ENCODE peak calls at places on chromosomes 5 and 9, in nine cellular contexts. One of them, this sample, is unnamed.

GRCh38 chr5:54470191-54470590 is 14.7 kb downstream of the HSPB3 start:
- DNase-seq in fibroblast of pulmonary artery: peak; percentile 25
- DNase-seq in choroid plexus epithelial cell: peak; percentile 66
- DNase-seq in neuronal stem cell: no peak
- DNase-seq in stimulated activated CD4-positive, alpha-beta T cell treated with anti-CD3 and anti-CD28 coated beads, Interleukin-2, amount 100 ng/mL, for 48 hours: no peak
- DNase-seq in A673: no peak
- DNase-seq in substantia nigra: no peak
- DNase-seq in activated CD4-positive, alpha-beta T cell treated with anti-CD3 and anti-CD28 coated beads, Interleukin-2, amount 50 U/mL, for 1 hour: no peak
- DNase-seq in head of caudate nucleus: no peak
- DNase-seq in this sample: no peak

GRCh38 chr9:124040935-124041816 is 29.6 kb downstream of the LHX2 start:
- DNase-seq in head of caudate nucleus: peak; percentile 43
- DNase-seq in fibroblast of pulmonary artery: no peak
- DNase-seq in neuronal stem cell: no peak
- DNase-seq in activated CD4-positive, alpha-beta T cell treated with anti-CD3 and anti-CD28 coated beads, Interleukin-2, amount 50 U/mL, for 1 hour: peak; percentile 18
- DNase-seq in stimulated activated CD4-positive, alpha-beta T cell treated with anti-CD3 and anti-CD28 coated beads, Interleukin-2, amount 100 ng/mL, for 48 hours: no peak
- DNase-seq in A673: no peak
- DNase-seq in substantia nigra: peak; percentile 9
- DNase-seq in choroid plexus epithelial cell: no peak
- DNase-seq in this sample: peak; percentile 14

GRCh38 chr5:132437604-132438275 is 52.8 kb downstream of the IRF1 start:
- DNase-seq in activated CD4-positive, alpha-beta T cell treated with anti-CD3 and anti-CD28 coated beads, Interleukin-2, amount 50 U/mL, for 1 hour: peak; percentile 55
- DNase-seq in A673: peak; percentile 67
- DNase-seq in stimulated activated CD4-positive, alpha-beta T cell treated with anti-CD3 and anti-CD28 coated beads, Interleukin-2, amount 100 ng/mL, for 48 hours: no peak
- DNase-seq in neuronal stem cell: no peak
- DNase-seq in fibroblast of pulmonary artery: peak; percentile 89
- DNase-seq in substantia nigra: peak; percentile 32
- DNase-seq in head of caudate nucleus: peak; percentile 37
- DNase-seq in choroid plexus epithelial cell: peak; percentile 96
- DNase-seq in this sample: peak; percentile 33

GRCh38 chr5:44294492-44294891 is 94.7 kb downstream of the FGF10 start:
- DNase-seq in neuronal stem cell: no peak
- DNase-seq in A673: peak; percentile 5
- DNase-seq in fibroblast of pulmonary artery: no peak
- DNase-seq in choroid plexus epithelial cell: peak; percentile 0
- DNase-seq in stimulated activated CD4-positive, alpha-beta T cell treated with anti-CD3 and anti-CD28 coated beads, Interleukin-2, amount 100 ng/mL, for 48 hours: no peak
- DNase-seq in substantia nigra: no peak
- DNase-seq in head of caudate nucleus: no peak
- DNase-seq in activated CD4-positive, alpha-beta T cell treated with anti-CD3 and anti-CD28 coated beads, Interleukin-2, amount 50 U/mL, for 1 hour: no peak
- DNase-seq in this sample: no peak

GRCh38 chr5:997711-998110 is 10.9 kb upstream of the NKD2 start:
- DNase-seq in substantia nigra: no peak
- DNase-seq in choroid plexus epithelial cell: no peak
- DNase-seq in head of caudate nucleus: no peak
- DNase-seq in activated CD4-positive, alpha-beta T cell treated with anti-CD3 and anti-CD28 coated beads, Interleukin-2, amount 50 U/mL, for 1 hour: no peak
- DNase-seq in A673: no peak
- DNase-seq in neuronal stem cell: no peak
- DNase-seq in fibroblast of pulmonary artery: no peak
- DNase-seq in stimulated activated CD4-positive, alpha-beta T cell treated with anti-CD3 and anti-CD28 coated beads, Interleukin-2, amount 100 ng/mL, for 48 hours: no peak
- DNase-seq in this sample: no peak

GRCh38 chr5:134223406-134224251 is 2.2 kb downstream of the PPP2CA start:
- DNase-seq in head of caudate nucleus: no peak
- DNase-seq in fibroblast of pulmonary artery: peak; percentile 32
- DNase-seq in choroid plexus epithelial cell: peak; percentile 33
- DNase-seq in substantia nigra: no peak
- DNase-seq in A673: no peak
- DNase-seq in neuronal stem cell: no peak
- DNase-seq in activated CD4-positive, alpha-beta T cell treated with anti-CD3 and anti-CD28 coated beads, Interleukin-2, amount 50 U/mL, for 1 hour: no peak
- DNase-seq in stimulated activated CD4-positive, alpha-beta T cell treated with anti-CD3 and anti-CD28 coated beads, Interleukin-2, amount 100 ng/mL, for 48 hours: no peak
- DNase-seq in this sample: no peak

GRCh38 chr5:141725909-141726308 is 43.9 kb upstream of the ARAP3 start:
- DNase-seq in stimulated activated CD4-positive, alpha-beta T cell treated with anti-CD3 and anti-CD28 coated beads, Interleukin-2, amount 100 ng/mL, for 48 hours: no peak
- DNase-seq in head of caudate nucleus: no peak
- DNase-seq in choroid plexus epithelial cell: no peak
- DNase-seq in activated CD4-positive, alpha-beta T cell treated with anti-CD3 and anti-CD28 coated beads, Interleukin-2, amount 50 U/mL, for 1 hour: no peak
- DNase-seq in neuronal stem cell: no peak
- DNase-seq in substantia nigra: no peak
- DNase-seq in A673: no peak
- DNase-seq in fibroblast of pulmonary artery: no peak
- DNase-seq in this sample: no peak

GRCh38 chr5:56706504-56706903 is 108.8 kb upstream of the MAP3K1 start:
- DNase-seq in stimulated activated CD4-positive, alpha-beta T cell treated with anti-CD3 and anti-CD28 coated beads, Interleukin-2, amount 100 ng/mL, for 48 hours: no peak
- DNase-seq in A673: no peak
- DNase-seq in substantia nigra: no peak
- DNase-seq in fibroblast of pulmonary artery: no peak
- DNase-seq in head of caudate nucleus: no peak
- DNase-seq in neuronal stem cell: no peak
- DNase-seq in choroid plexus epithelial cell: no peak
- DNase-seq in activated CD4-positive, alpha-beta T cell treated with anti-CD3 and anti-CD28 coated beads, Interleukin-2, amount 50 U/mL, for 1 hour: no peak
- DNase-seq in this sample: no peak

GRCh38 chr5:52784741-52785140 is 3.0 kb upstream of the ITGA1 start:
- DNase-seq in head of caudate nucleus: no peak
- DNase-seq in A673: peak; percentile 30
- DNase-seq in activated CD4-positive, alpha-beta T cell treated with anti-CD3 and anti-CD28 coated beads, Interleukin-2, amount 50 U/mL, for 1 hour: no peak
- DNase-seq in substantia nigra: no peak
- DNase-seq in fibroblast of pulmonary artery: no peak
- DNase-seq in choroid plexus epithelial cell: no peak
- DNase-seq in stimulated activated CD4-positive, alpha-beta T cell treated with anti-CD3 and anti-CD28 coated beads, Interleukin-2, amount 100 ng/mL, for 48 hours: no peak
- DNase-seq in neuronal stem cell: no peak
- DNase-seq in this sample: no peak

GRCh38 chr5:175597718-175598117 is 60.2 kb upstream of the HRH2 start:
- DNase-seq in stimulated activated CD4-positive, alpha-beta T cell treated with anti-CD3 and anti-CD28 coated beads, Interleukin-2, amount 100 ng/mL, for 48 hours: no peak
- DNase-seq in neuronal stem cell: no peak
- DNase-seq in activated CD4-positive, alpha-beta T cell treated with anti-CD3 and anti-CD28 coated beads, Interleukin-2, amount 50 U/mL, for 1 hour: no peak
- DNase-seq in substantia nigra: no peak
- DNase-seq in head of caudate nucleus: no peak
- DNase-seq in choroid plexus epithelial cell: no peak
- DNase-seq in A673: no peak
- DNase-seq in fibroblast of pulmonary artery: no peak
- DNase-seq in this sample: no peak

GRCh38 chr9:12464910-12465512 is 228.2 kb upstream of the TYRP1 start:
- DNase-seq in stimulated activated CD4-positive, alpha-beta T cell treated with anti-CD3 and anti-CD28 coated beads, Interleukin-2, amount 100 ng/mL, for 48 hours: no peak
- DNase-seq in activated CD4-positive, alpha-beta T cell treated with anti-CD3 and anti-CD28 coated beads, Interleukin-2, amount 50 U/mL, for 1 hour: no peak
- DNase-seq in head of caudate nucleus: no peak
- DNase-seq in neuronal stem cell: peak; percentile 54
- DNase-seq in A673: peak; percentile 55
- DNase-seq in substantia nigra: no peak
- DNase-seq in choroid plexus epithelial cell: peak; percentile 50
- DNase-seq in fibroblast of pulmonary artery: peak; percentile 40
- DNase-seq in this sample: no peak

GRCh38 chr9:112059145-112059979 is 115.7 kb downstream of the SUSD1 start:
- DNase-seq in substantia nigra: no peak
- DNase-seq in choroid plexus epithelial cell: peak; percentile 90
- DNase-seq in fibroblast of pulmonary artery: peak; percentile 86
- DNase-seq in neuronal stem cell: no peak
- DNase-seq in A673: peak; percentile 86
- DNase-seq in stimulated activated CD4-positive, alpha-beta T cell treated with anti-CD3 and anti-CD28 coated beads, Interleukin-2, amount 100 ng/mL, for 48 hours: no peak
- DNase-seq in activated CD4-positive, alpha-beta T cell treated with anti-CD3 and anti-CD28 coated beads, Interleukin-2, amount 50 U/mL, for 1 hour: no peak
- DNase-seq in head of caudate nucleus: peak; percentile 5
- DNase-seq in this sample: no peak

GRCh38 chr5:39518516-39518915 is 93.7 kb upstream of the DAB2 start:
- DNase-seq in choroid plexus epithelial cell: peak; percentile 96
- DNase-seq in head of caudate nucleus: no peak
- DNase-seq in fibroblast of pulmonary artery: peak; percentile 89
- DNase-seq in substantia nigra: no peak
- DNase-seq in activated CD4-positive, alpha-beta T cell treated with anti-CD3 and anti-CD28 coated beads, Interleukin-2, amount 50 U/mL, for 1 hour: no peak
- DNase-seq in A673: peak; percentile 76
- DNase-seq in stimulated activated CD4-positive, alpha-beta T cell treated with anti-CD3 and anti-CD28 coated beads, Interleukin-2, amount 100 ng/mL, for 48 hours: no peak
- DNase-seq in neuronal stem cell: no peak
- DNase-seq in this sample: no peak

GRCh38 chr9:135910757-135911156 is 3.4 kb upstream of the CAMSAP1 start:
- DNase-seq in substantia nigra: no peak
- DNase-seq in choroid plexus epithelial cell: no peak
- DNase-seq in stimulated activated CD4-positive, alpha-beta T cell treated with anti-CD3 and anti-CD28 coated beads, Interleukin-2, amount 100 ng/mL, for 48 hours: no peak
- DNase-seq in activated CD4-positive, alpha-beta T cell treated with anti-CD3 and anti-CD28 coated beads, Interleukin-2, amount 50 U/mL, for 1 hour: no peak
- DNase-seq in A673: no peak
- DNase-seq in fibroblast of pulmonary artery: no peak
- DNase-seq in neuronal stem cell: no peak
- DNase-seq in head of caudate nucleus: no peak
- DNase-seq in this sample: no peak

GRCh38 chr5:129245489-129245888 is 150.9 kb downstream of the ISOC1 start:
- DNase-seq in activated CD4-positive, alpha-beta T cell treated with anti-CD3 and anti-CD28 coated beads, Interleukin-2, amount 50 U/mL, for 1 hour: no peak
- DNase-seq in stimulated activated CD4-positive, alpha-beta T cell treated with anti-CD3 and anti-CD28 coated beads, Interleukin-2, amount 100 ng/mL, for 48 hours: no peak
- DNase-seq in head of caudate nucleus: no peak
- DNase-seq in fibroblast of pulmonary artery: peak; percentile 91
- DNase-seq in substantia nigra: no peak
- DNase-seq in A673: no peak
- DNase-seq in neuronal stem cell: no peak
- DNase-seq in choroid plexus epithelial cell: peak; percentile 1
- DNase-seq in this sample: no peak

GRCh38 chr5:68456756-68457217 is 241.2 kb downstream of the PIK3R1 start:
- DNase-seq in stimulated activated CD4-positive, alpha-beta T cell treated with anti-CD3 and anti-CD28 coated beads, Interleukin-2, amount 100 ng/mL, for 48 hours: no peak
- DNase-seq in A673: peak; percentile 34
- DNase-seq in head of caudate nucleus: no peak
- DNase-seq in choroid plexus epithelial cell: peak; percentile 54
- DNase-seq in fibroblast of pulmonary artery: peak; percentile 65
- DNase-seq in substantia nigra: no peak
- DNase-seq in activated CD4-positive, alpha-beta T cell treated with anti-CD3 and anti-CD28 coated beads, Interleukin-2, amount 50 U/mL, for 1 hour: no peak
- DNase-seq in neuronal stem cell: no peak
- DNase-seq in this sample: no peak

GRCh38 chr9:129885018-129885669 is 49.9 kb downstream of the USP20 start:
- DNase-seq in neuronal stem cell: no peak
- DNase-seq in fibroblast of pulmonary artery: no peak
- DNase-seq in stimulated activated CD4-positive, alpha-beta T cell treated with anti-CD3 and anti-CD28 coated beads, Interleukin-2, amount 100 ng/mL, for 48 hours: no peak
- DNase-seq in A673: peak; percentile 42
- DNase-seq in choroid plexus epithelial cell: no peak
- DNase-seq in activated CD4-positive, alpha-beta T cell treated with anti-CD3 and anti-CD28 coated beads, Interleukin-2, amount 50 U/mL, for 1 hour: peak; percentile 30
- DNase-seq in substantia nigra: no peak
- DNase-seq in head of caudate nucleus: peak; percentile 27
- DNase-seq in this sample: peak; percentile 70

GRCh38 chr5:40221796-40222195 is 457.9 kb upstream of the PTGER4 start:
- DNase-seq in A673: no peak
- DNase-seq in choroid plexus epithelial cell: peak; percentile 67
- DNase-seq in fibroblast of pulmonary artery: peak; percentile 35
- DNase-seq in neuronal stem cell: no peak
- DNase-seq in stimulated activated CD4-positive, alpha-beta T cell treated with anti-CD3 and anti-CD28 coated beads, Interleukin-2, amount 100 ng/mL, for 48 hours: no peak
- DNase-seq in activated CD4-positive, alpha-beta T cell treated with anti-CD3 and anti-CD28 coated beads, Interleukin-2, amount 50 U/mL, for 1 hour: no peak
- DNase-seq in head of caudate nucleus: no peak
- DNase-seq in substantia nigra: no peak
- DNase-seq in this sample: no peak

GRCh38 chr5:83654427-83654994 is 66.1 kb downstream of the HAPLN1 start:
- DNase-seq in activated CD4-positive, alpha-beta T cell treated with anti-CD3 and anti-CD28 coated beads, Interleukin-2, amount 50 U/mL, for 1 hour: no peak
- DNase-seq in A673: no peak
- DNase-seq in head of caudate nucleus: no peak
- DNase-seq in substantia nigra: no peak
- DNase-seq in stimulated activated CD4-positive, alpha-beta T cell treated with anti-CD3 and anti-CD28 coated beads, Interleukin-2, amount 100 ng/mL, for 48 hours: no peak
- DNase-seq in fibroblast of pulmonary artery: no peak
- DNase-seq in choroid plexus epithelial cell: peak; percentile 74
- DNase-seq in neuronal stem cell: no peak
- DNase-seq in this sample: no peak

GRCh38 chr5:65913519-65913918 is 12.9 kb upstream of the ERBIN start:
- DNase-seq in neuronal stem cell: no peak
- DNase-seq in fibroblast of pulmonary artery: no peak
- DNase-seq in substantia nigra: peak; percentile 10
- DNase-seq in choroid plexus epithelial cell: peak; percentile 71
- DNase-seq in head of caudate nucleus: no peak
- DNase-seq in A673: no peak
- DNase-seq in activated CD4-positive, alpha-beta T cell treated with anti-CD3 and anti-CD28 coated beads, Interleukin-2, amount 50 U/mL, for 1 hour: no peak
- DNase-seq in stimulated activated CD4-positive, alpha-beta T cell treated with anti-CD3 and anti-CD28 coated beads, Interleukin-2, amount 100 ng/mL, for 48 hours: no peak
- DNase-seq in this sample: no peak

GRCh38 chr9:101369286-101369685 is 15.5 kb downstream of the BAAT start:
- DNase-seq in substantia nigra: no peak
- DNase-seq in activated CD4-positive, alpha-beta T cell treated with anti-CD3 and anti-CD28 coated beads, Interleukin-2, amount 50 U/mL, for 1 hour: no peak
- DNase-seq in stimulated activated CD4-positive, alpha-beta T cell treated with anti-CD3 and anti-CD28 coated beads, Interleukin-2, amount 100 ng/mL, for 48 hours: no peak
- DNase-seq in A673: no peak
- DNase-seq in choroid plexus epithelial cell: peak; percentile 49
- DNase-seq in head of caudate nucleus: no peak
- DNase-seq in neuronal stem cell: no peak
- DNase-seq in fibroblast of pulmonary artery: peak; percentile 51
- DNase-seq in this sample: no peak

GRCh38 chr9:116377179-116377790 is 223.7 kb downstream of the PAPPA start:
- DNase-seq in choroid plexus epithelial cell: peak; percentile 72
- DNase-seq in head of caudate nucleus: no peak
- DNase-seq in stimulated activated CD4-positive, alpha-beta T cell treated with anti-CD3 and anti-CD28 coated beads, Interleukin-2, amount 100 ng/mL, for 48 hours: no peak
- DNase-seq in neuronal stem cell: no peak
- DNase-seq in fibroblast of pulmonary artery: peak; percentile 72
- DNase-seq in substantia nigra: no peak
- DNase-seq in A673: no peak
- DNase-seq in activated CD4-positive, alpha-beta T cell treated with anti-CD3 and anti-CD28 coated beads, Interleukin-2, amount 50 U/mL, for 1 hour: no peak
- DNase-seq in this sample: no peak

GRCh38 chr9:127142931-127143464 is 20.6 kb upstream of the ANGPTL2 start:
- DNase-seq in stimulated activated CD4-positive, alpha-beta T cell treated with anti-CD3 and anti-CD28 coated beads, Interleukin-2, amount 100 ng/mL, for 48 hours: no peak
- DNase-seq in fibroblast of pulmonary artery: no peak
- DNase-seq in A673: no peak
- DNase-seq in head of caudate nucleus: no peak
- DNase-seq in substantia nigra: no peak
- DNase-seq in neuronal stem cell: no peak
- DNase-seq in activated CD4-positive, alpha-beta T cell treated with anti-CD3 and anti-CD28 coated beads, Interleukin-2, amount 50 U/mL, for 1 hour: no peak
- DNase-seq in choroid plexus epithelial cell: no peak
- DNase-seq in this sample: no peak

GRCh38 chr5:90844931-90845330 is 286.3 kb downstream of the ADGRV1 start:
- DNase-seq in activated CD4-positive, alpha-beta T cell treated with anti-CD3 and anti-CD28 coated beads, Interleukin-2, amount 50 U/mL, for 1 hour: no peak
- DNase-seq in head of caudate nucleus: no peak
- DNase-seq in fibroblast of pulmonary artery: no peak
- DNase-seq in stimulated activated CD4-positive, alpha-beta T cell treated with anti-CD3 and anti-CD28 coated beads, Interleukin-2, amount 100 ng/mL, for 48 hours: no peak
- DNase-seq in substantia nigra: no peak
- DNase-seq in choroid plexus epithelial cell: no peak
- DNase-seq in neuronal stem cell: no peak
- DNase-seq in A673: no peak
- DNase-seq in this sample: no peak

GRCh38 chr5:108801776-108802175 is 54.1 kb downstream of the FER start:
- DNase-seq in neuronal stem cell: no peak
- DNase-seq in A673: peak; percentile 63
- DNase-seq in stimulated activated CD4-positive, alpha-beta T cell treated with anti-CD3 and anti-CD28 coated beads, Interleukin-2, amount 100 ng/mL, for 48 hours: no peak
- DNase-seq in substantia nigra: no peak
- DNase-seq in choroid plexus epithelial cell: peak; percentile 92
- DNase-seq in head of caudate nucleus: no peak
- DNase-seq in fibroblast of pulmonary artery: peak; percentile 95
- DNase-seq in activated CD4-positive, alpha-beta T cell treated with anti-CD3 and anti-CD28 coated beads, Interleukin-2, amount 50 U/mL, for 1 hour: no peak
- DNase-seq in this sample: no peak

GRCh38 chr5:132457371-132458225 is 33.0 kb downstream of the IRF1 start:
- DNase-seq in neuronal stem cell: no peak
- DNase-seq in A673: no peak
- DNase-seq in activated CD4-positive, alpha-beta T cell treated with anti-CD3 and anti-CD28 coated beads, Interleukin-2, amount 50 U/mL, for 1 hour: no peak
- DNase-seq in substantia nigra: no peak
- DNase-seq in choroid plexus epithelial cell: peak; percentile 90
- DNase-seq in stimulated activated CD4-positive, alpha-beta T cell treated with anti-CD3 and anti-CD28 coated beads, Interleukin-2, amount 100 ng/mL, for 48 hours: no peak
- DNase-seq in fibroblast of pulmonary artery: peak; percentile 71
- DNase-seq in head of caudate nucleus: no peak
- DNase-seq in this sample: no peak

GRCh38 chr5:149439899-149440655 is 61.0 kb upstream of the IL17B start:
- DNase-seq in stimulated activated CD4-positive, alpha-beta T cell treated with anti-CD3 and anti-CD28 coated beads, Interleukin-2, amount 100 ng/mL, for 48 hours: no peak
- DNase-seq in A673: peak; percentile 45
- DNase-seq in fibroblast of pulmonary artery: peak; percentile 58
- DNase-seq in substantia nigra: no peak
- DNase-seq in head of caudate nucleus: peak; percentile 16
- DNase-seq in activated CD4-positive, alpha-beta T cell treated with anti-CD3 and anti-CD28 coated beads, Interleukin-2, amount 50 U/mL, for 1 hour: no peak
- DNase-seq in choroid plexus epithelial cell: peak; percentile 38
- DNase-seq in neuronal stem cell: no peak
- DNase-seq in this sample: no peak

GRCh38 chr5:167057665-167058064 is 1233.8 kb upstream of the WWC1 start:
- DNase-seq in substantia nigra: no peak
- DNase-seq in activated CD4-positive, alpha-beta T cell treated with anti-CD3 and anti-CD28 coated beads, Interleukin-2, amount 50 U/mL, for 1 hour: no peak
- DNase-seq in fibroblast of pulmonary artery: peak; percentile 25
- DNase-seq in head of caudate nucleus: no peak
- DNase-seq in choroid plexus epithelial cell: peak; percentile 1
- DNase-seq in A673: no peak
- DNase-seq in stimulated activated CD4-positive, alpha-beta T cell treated with anti-CD3 and anti-CD28 coated beads, Interleukin-2, amount 100 ng/mL, for 48 hours: no peak
- DNase-seq in neuronal stem cell: no peak
- DNase-seq in this sample: no peak

GRCh38 chr9:23120630-23121029 is 674.0 kb downstream of the DMRTA1 start:
- DNase-seq in A673: no peak
- DNase-seq in stimulated activated CD4-positive, alpha-beta T cell treated with anti-CD3 and anti-CD28 coated beads, Interleukin-2, amount 100 ng/mL, for 48 hours: no peak
- DNase-seq in neuronal stem cell: no peak
- DNase-seq in fibroblast of pulmonary artery: no peak
- DNase-seq in choroid plexus epithelial cell: no peak
- DNase-seq in head of caudate nucleus: no peak
- DNase-seq in substantia nigra: peak; percentile 6
- DNase-seq in activated CD4-positive, alpha-beta T cell treated with anti-CD3 and anti-CD28 coated beads, Interleukin-2, amount 50 U/mL, for 1 hour: no peak
- DNase-seq in this sample: no peak

GRCh38 chr5:170221319-170221718 is 11.5 kb upstream of the C5orf58 start:
- DNase-seq in stimulated activated CD4-positive, alpha-beta T cell treated with anti-CD3 and anti-CD28 coated beads, Interleukin-2, amount 100 ng/mL, for 48 hours: no peak
- DNase-seq in A673: peak; percentile 66
- DNase-seq in choroid plexus epithelial cell: peak; percentile 16
- DNase-seq in fibroblast of pulmonary artery: peak; percentile 29
- DNase-seq in head of caudate nucleus: no peak
- DNase-seq in activated CD4-positive, alpha-beta T cell treated with anti-CD3 and anti-CD28 coated beads, Interleukin-2, amount 50 U/mL, for 1 hour: no peak
- DNase-seq in substantia nigra: no peak
- DNase-seq in neuronal stem cell: peak; percentile 82
- DNase-seq in this sample: peak; percentile 33

GRCh38 chr5:141260458-141261237 is 15.5 kb downstream of the PCDHB15 start:
- DNase-seq in head of caudate nucleus: no peak
- DNase-seq in neuronal stem cell: peak; percentile 2
- DNase-seq in stimulated activated CD4-positive, alpha-beta T cell treated with anti-CD3 and anti-CD28 coated beads, Interleukin-2, amount 100 ng/mL, for 48 hours: no peak
- DNase-seq in substantia nigra: no peak
- DNase-seq in choroid plexus epithelial cell: peak; percentile 11
- DNase-seq in activated CD4-positive, alpha-beta T cell treated with anti-CD3 and anti-CD28 coated beads, Interleukin-2, amount 50 U/mL, for 1 hour: no peak
- DNase-seq in fibroblast of pulmonary artery: peak; percentile 12
- DNase-seq in A673: peak; percentile 23
- DNase-seq in this sample: no peak